ENCODE peak calls at places on chromosome 19, in eight cellular contexts. W, I, G, T, L, X, M and H are unnamed samples.

GRCh38 chr19:29259867-29260281 is 46.9 kb upstream of the UQCRFS1 start:
- DNase-seq in W (no peak), I (no peak), G (no peak), T (no peak), L (no peak), X (no peak), M (no peak), H (no peak)

GRCh38 chr19:18848860-18849661 is 17.3 kb downstream of the UPF1 start:
- DNase-seq in W (no peak), I (no peak), G (no peak), T (peak), L (no peak), X (no peak), M (peak), H (peak)

GRCh38 chr19:54739587-54740497 is 1.5 kb downstream of the KIR2DL3 start:
- DNase-seq in W (no peak), I (no peak), G (no peak), T (no peak), L (no peak), X (no peak), M (no peak), H (no peak)

GRCh38 chr19:11269408-11269807 is 7.1 kb upstream of the DOCK6 start:
- DNase-seq in W (no peak), I (no peak), G (no peak), T (no peak), L (no peak), X (no peak), M (no peak), H (no peak)

GRCh38 chr19:57807541-57807940 is 7.2 kb downstream of the ZNF552 start:
- DNase-seq in W (no peak), I (no peak), G (no peak), T (no peak), L (no peak), X (no peak), M (no peak), H (no peak)

GRCh38 chr19:46279177-46279576 is 17.7 kb upstream of the HIF3A start:
- DNase-seq in W (no peak), I (no peak), G (no peak), T (no peak), L (no peak), X (no peak), M (no peak), H (no peak)

GRCh38 chr19:8849232-8849631 is 17.1 kb downstream of the MBD3L1 start:
- DNase-seq in W (no peak), I (no peak), G (no peak), T (no peak), L (no peak), X (no peak), M (no peak), H (no peak)

GRCh38 chr19:17633700-17634099 is 54.5 kb downstream of the UNC13A start:
- DNase-seq in W (no peak), I (no peak), G (no peak), T (no peak), L (no peak), X (no peak), M (no peak), H (no peak)

GRCh38 chr19:58582985-58583384 is 9.8 kb upstream of the MZF1 start:
- DNase-seq in W (no peak), I (no peak), G (no peak), T (no peak), L (no peak), X (no peak), M (no peak), H (no peak)

GRCh38 chr19:45816236-45817009 is 1.3 kb upstream of the RSPH6A start:
- DNase-seq in W (no peak), I (no peak), G (no peak), T (no peak), L (no peak), X (no peak), M (no peak), H (no peak)

GRCh38 chr19:38441660-38442348 is 8.3 kb downstream of the RYR1 start:
- DNase-seq in W (no peak), I (no peak), G (no peak), T (no peak), L (no peak), X (no peak), M (no peak), H (no peak)

GRCh38 chr19:35545001-35545854 is at the start of gene TMEM147:
- DNase-seq in W (peak), I (peak), G (peak), T (peak), L (peak), X (peak), M (peak), H (peak)

GRCh38 chr19:51627491-51628138 is 2.6 kb downstream of the SIGLEC5 start:
- DNase-seq in W (no peak), I (no peak), G (no peak), T (no peak), L (no peak), X (no peak), M (no peak), H (no peak)

GRCh38 chr19:3586124-3586626 is 897 bp downstream of the GIPC3 start:
- DNase-seq in W (no peak), I (no peak), G (no peak), T (no peak), L (peak), X (no peak), M (no peak), H (no peak)

GRCh38 chr19:3604987-3605343 is 1.7 kb downstream of the TBXA2R start:
- DNase-seq in W (no peak), I (no peak), G (no peak), T (no peak), L (no peak), X (peak), M (no peak), H (no peak)

GRCh38 chr19:1481893-1482360 is 2.9 kb upstream of the C19orf25 start:
- DNase-seq in W (no peak), I (no peak), G (peak), T (no peak), L (no peak), X (peak), M (no peak), H (no peak)

GRCh38 chr19:45791744-45792481 is 732 bp downstream of the DMWD start:
- DNase-seq in W (no peak), I (no peak), G (no peak), T (no peak), L (no peak), X (peak), M (no peak), H (no peak)

GRCh38 chr19:50486823-50487515 is 10.3 kb upstream of the GARIN5A start:
- DNase-seq in W (peak), I (peak), G (no peak), T (no peak), L (peak), X (no peak), M (no peak), H (no peak)

GRCh38 chr19:39908803-39909202 is 25.6 kb downstream of the FCGBP start:
- DNase-seq in W (no peak), I (no peak), G (no peak), T (no peak), L (no peak), X (no peak), M (no peak), H (no peak)

GRCh38 chr19:17486545-17486944 is 16.2 kb downstream of the SLC27A1 start:
- DNase-seq in W (no peak), I (no peak), G (no peak), T (no peak), L (no peak), X (no peak), M (no peak), H (no peak)

GRCh38 chr19:15248648-15249559 is 16.7 kb upstream of the EPHX3 start:
- DNase-seq in W (peak), I (no peak), G (no peak), T (peak), L (no peak), X (no peak), M (peak), H (peak)